ENCODE peak calls at places on chromosomes 5 and 9, in four cellular contexts. One of them, this sample, is unnamed.

GRCh38 chr5:2562036-2562435 is 189.4 kb downstream of the IRX2 start:
- DNase-seq in kidney epithelial cell: no peak
- DNase-seq in OCI-LY7: no peak
- DNase-seq in body of pancreas: no peak
- DNase-seq in this sample: no peak

GRCh38 chr5:5149154-5149553 is 9.0 kb downstream of the ADAMTS16 start:
- DNase-seq in OCI-LY7: no peak
- DNase-seq in kidney epithelial cell: no peak
- DNase-seq in body of pancreas: no peak
- DNase-seq in this sample: no peak

GRCh38 chr9:3541206-3541605 is 15.4 kb upstream of the RFX3 start:
- DNase-seq in kidney epithelial cell: no peak
- DNase-seq in OCI-LY7: no peak
- DNase-seq in body of pancreas: no peak
- DNase-seq in this sample: no peak

GRCh38 chr9:112890106-112891081 is at the start of gene SLC46A2:
- DNase-seq in kidney epithelial cell: no peak
- DNase-seq in OCI-LY7: no peak
- DNase-seq in body of pancreas: peak
- DNase-seq in this sample: no peak

GRCh38 chr5:41843456-41844112 is 26.6 kb downstream of the OXCT1 start:
- DNase-seq in OCI-LY7: peak
- DNase-seq in body of pancreas: peak
- DNase-seq in kidney epithelial cell: peak
- DNase-seq in this sample: peak

GRCh38 chr9:16367605-16368424 is 502.7 kb downstream of the BNC2 start:
- DNase-seq in body of pancreas: no peak
- DNase-seq in kidney epithelial cell: peak
- DNase-seq in OCI-LY7: no peak
- DNase-seq in this sample: no peak

GRCh38 chr5:53303105-53303504 is 177.3 kb upstream of the FST start:
- DNase-seq in OCI-LY7: no peak
- DNase-seq in kidney epithelial cell: peak
- DNase-seq in body of pancreas: no peak
- DNase-seq in this sample: no peak

GRCh38 chr5:179160584-179160983 is 100.4 kb downstream of the ZNF354C start:
- DNase-seq in body of pancreas: no peak
- DNase-seq in OCI-LY7: no peak
- DNase-seq in kidney epithelial cell: no peak
- DNase-seq in this sample: no peak

GRCh38 chr9:121619566-121619965 is 31.9 kb upstream of the DAB2IP start:
- DNase-seq in OCI-LY7: no peak
- DNase-seq in kidney epithelial cell: no peak
- DNase-seq in body of pancreas: no peak
- DNase-seq in this sample: no peak

GRCh38 chr5:83711982-83712601 is 8.6 kb downstream of the HAPLN1 start:
- DNase-seq in body of pancreas: peak
- DNase-seq in kidney epithelial cell: no peak
- DNase-seq in OCI-LY7: peak
- DNase-seq in this sample: peak

GRCh38 chr5:149924481-149924880 is 20.1 kb downstream of the PDE6A start:
- DNase-seq in OCI-LY7: no peak
- DNase-seq in body of pancreas: no peak
- DNase-seq in kidney epithelial cell: no peak
- DNase-seq in this sample: no peak

GRCh38 chr5:169286572-169287325 is 14.2 kb downstream of the SLIT3 start:
- DNase-seq in body of pancreas: no peak
- DNase-seq in kidney epithelial cell: no peak
- DNase-seq in OCI-LY7: no peak
- DNase-seq in this sample: no peak

GRCh38 chr5:149771216-149771973 is 41.3 kb downstream of the PPARGC1B start:
- DNase-seq in body of pancreas: no peak
- DNase-seq in OCI-LY7: no peak
- DNase-seq in kidney epithelial cell: no peak
- DNase-seq in this sample: no peak

GRCh38 chr5:145244788-145245187 is 590.4 kb downstream of the PRELID2 start:
- DNase-seq in kidney epithelial cell: no peak
- DNase-seq in body of pancreas: no peak
- DNase-seq in OCI-LY7: no peak
- DNase-seq in this sample: no peak

GRCh38 chr9:134602547-134603362 is 38.8 kb upstream of the COL5A1 start:
- DNase-seq in kidney epithelial cell: peak
- DNase-seq in body of pancreas: peak
- DNase-seq in OCI-LY7: no peak
- DNase-seq in this sample: no peak

GRCh38 chr5:81837667-81838306 is 86.9 kb upstream of the SSBP2 start:
- DNase-seq in kidney epithelial cell: no peak
- DNase-seq in OCI-LY7: no peak
- DNase-seq in body of pancreas: no peak
- DNase-seq in this sample: no peak

GRCh38 chr9:99368341-99369326 is 146.6 kb downstream of the SEC61B start:
- DNase-seq in kidney epithelial cell: no peak
- DNase-seq in OCI-LY7: no peak
- DNase-seq in body of pancreas: peak
- DNase-seq in this sample: peak

GRCh38 chr5:129917224-129917623 is 13.0 kb downstream of the CHSY3 start:
- DNase-seq in OCI-LY7: no peak
- DNase-seq in body of pancreas: no peak
- DNase-seq in kidney epithelial cell: no peak
- DNase-seq in this sample: no peak

GRCh38 chr5:39423331-39423751 is 1.4 kb downstream of the DAB2 start:
- DNase-seq in body of pancreas: no peak
- DNase-seq in OCI-LY7: no peak
- DNase-seq in kidney epithelial cell: no peak
- DNase-seq in this sample: no peak
- TF ChIP-seq CTCF in body of pancreas: no peak
- TF ChIP-seq CTCF in OCI-LY7: no peak
- TF ChIP-seq CTCF in kidney epithelial cell: no peak
- TF ChIP-seq CTCF in this sample: no peak

GRCh38 chr9:4986783-4987182 is 1.7 kb downstream of the JAK2 start:
- DNase-seq in kidney epithelial cell: no peak
- DNase-seq in OCI-LY7: peak
- DNase-seq in body of pancreas: no peak
- DNase-seq in this sample: no peak
- H3K4me3 ChIP-seq in kidney epithelial cell: no peak
- H3K4me3 ChIP-seq in OCI-LY7: peak
- H3K4me3 ChIP-seq in body of pancreas: no peak
- H3K4me3 ChIP-seq in this sample: peak

DNA sequence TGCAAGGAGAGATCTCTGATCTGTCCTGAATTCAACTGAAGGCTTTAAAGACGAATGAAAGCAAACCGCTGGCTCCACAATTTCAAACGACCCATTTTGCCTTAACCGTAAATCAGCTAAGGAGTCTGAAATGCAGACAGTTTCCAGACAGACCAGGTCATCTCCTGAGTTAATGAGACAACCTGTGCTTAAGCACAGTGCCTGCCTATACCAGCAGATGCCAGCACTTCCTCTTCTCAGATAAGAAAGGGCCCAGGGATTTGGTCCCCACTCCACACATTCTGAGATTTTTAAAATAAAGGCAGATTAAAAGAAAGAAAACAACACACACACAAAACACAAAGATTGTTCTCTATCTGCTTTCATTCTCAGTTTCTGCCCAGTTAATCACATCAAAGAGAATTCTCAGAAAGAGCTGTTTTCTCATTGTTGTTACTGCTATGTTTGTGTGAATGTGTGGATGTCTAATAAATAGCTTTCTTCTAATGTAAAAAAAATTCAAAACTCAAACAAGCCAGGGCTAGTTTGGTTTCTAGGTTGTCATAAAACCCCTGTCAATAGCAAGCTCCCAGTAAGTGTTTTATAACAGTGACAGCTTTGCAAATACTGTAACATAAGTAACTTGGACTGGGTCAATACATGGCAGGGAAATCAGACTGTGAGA is 157.7 kb upstream of the SLC24A2 start:
- DNase-seq in OCI-LY7: peak
- DNase-seq in kidney epithelial cell: no peak
- DNase-seq in body of pancreas: no peak
- DNase-seq in this sample: peak
- TF ChIP-seq CTCF in OCI-LY7: peak
- TF ChIP-seq CTCF in kidney epithelial cell: peak
- TF ChIP-seq CTCF in body of pancreas: peak
- TF ChIP-seq CTCF in this sample: peak

GRCh38 chr5:77971965-77972544 is 195.9 kb upstream of the TBCA start:
- DNase-seq in kidney epithelial cell: no peak
- DNase-seq in OCI-LY7: no peak
- DNase-seq in body of pancreas: no peak
- DNase-seq in this sample: no peak

GRCh38 chr5:77974576-77974975 is 198.4 kb upstream of the TBCA start:
- DNase-seq in kidney epithelial cell: no peak
- DNase-seq in OCI-LY7: no peak
- DNase-seq in body of pancreas: no peak
- DNase-seq in this sample: no peak

GRCh38 chr5:77973253-77973609 is 197.1 kb upstream of the TBCA start:
- DNase-seq in body of pancreas: no peak
- DNase-seq in kidney epithelial cell: no peak
- DNase-seq in OCI-LY7: no peak
- DNase-seq in this sample: no peak

GRCh38 chr5:77970891-77971290 is 194.8 kb upstream of the TBCA start:
- DNase-seq in kidney epithelial cell: no peak
- DNase-seq in body of pancreas: no peak
- DNase-seq in OCI-LY7: no peak
- DNase-seq in this sample: no peak

DNA sequence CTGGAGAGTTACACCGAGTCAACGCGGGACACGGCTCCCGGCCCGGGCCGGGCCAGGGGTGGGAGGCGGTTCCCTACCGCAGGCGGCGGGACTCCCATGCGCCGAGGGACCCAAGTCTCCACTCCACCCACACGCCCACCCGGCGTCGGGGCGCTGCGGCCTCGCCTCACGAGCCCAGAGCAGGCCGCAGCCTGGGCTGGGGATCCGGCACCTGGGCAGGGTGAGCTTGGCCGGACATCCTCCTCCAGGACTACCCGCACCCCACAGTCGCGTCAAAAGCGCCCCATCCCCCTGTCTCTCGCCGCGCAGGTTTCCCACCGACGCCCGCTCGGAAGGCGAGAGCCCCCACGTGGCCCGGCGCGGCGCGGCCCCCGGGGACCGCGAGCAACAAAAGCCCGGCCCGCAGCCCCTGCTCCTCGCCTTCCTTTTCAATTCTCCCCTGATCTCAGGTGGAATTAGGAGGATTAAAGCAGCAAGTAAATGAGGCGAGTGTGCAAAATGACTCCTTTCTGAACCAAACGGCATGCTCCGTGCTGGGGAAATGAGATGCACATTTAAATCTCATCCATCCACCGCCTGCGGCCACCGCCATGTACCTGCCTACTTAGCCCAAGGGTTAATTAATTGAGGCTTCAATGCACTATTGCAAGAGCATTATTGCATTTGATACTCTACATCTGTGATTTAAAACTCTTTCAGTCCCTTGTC is 196.6 kb upstream of the TBCA start:
- DNase-seq in kidney epithelial cell: no peak
- DNase-seq in OCI-LY7: no peak
- DNase-seq in body of pancreas: no peak
- DNase-seq in this sample: peak
- H3K4me3 ChIP-seq in kidney epithelial cell: peak
- H3K4me3 ChIP-seq in OCI-LY7: no peak
- H3K4me3 ChIP-seq in body of pancreas: no peak
- H3K4me3 ChIP-seq in this sample: peak

GRCh38 chr5:78008356-78008967 is 232.3 kb upstream of the TBCA start:
- DNase-seq in body of pancreas: peak
- DNase-seq in kidney epithelial cell: peak
- DNase-seq in OCI-LY7: peak
- DNase-seq in this sample: peak
- TF ChIP-seq CTCF in body of pancreas: peak
- TF ChIP-seq CTCF in kidney epithelial cell: peak
- TF ChIP-seq CTCF in OCI-LY7: peak
- TF ChIP-seq CTCF in this sample: peak

GRCh38 chr9:136363606-136364368 is at the start of gene DNLZ:
- DNase-seq in body of pancreas: peak
- DNase-seq in OCI-LY7: peak
- DNase-seq in kidney epithelial cell: no peak
- DNase-seq in this sample: peak
- H3K4me3 ChIP-seq in body of pancreas: peak
- H3K4me3 ChIP-seq in OCI-LY7: peak
- H3K4me3 ChIP-seq in kidney epithelial cell: peak
- H3K4me3 ChIP-seq in this sample: peak

GRCh38 chr5:59682542-59682941 is 211.0 kb downstream of the PDE4D start:
- DNase-seq in OCI-LY7: no peak
- DNase-seq in kidney epithelial cell: no peak
- DNase-seq in body of pancreas: no peak
- DNase-seq in this sample: no peak

GRCh38 chr5:59684388-59685003 is 209.0 kb downstream of the PDE4D start:
- DNase-seq in body of pancreas: no peak
- DNase-seq in OCI-LY7: no peak
- DNase-seq in kidney epithelial cell: no peak
- DNase-seq in this sample: no peak

GRCh38 chr5:59685131-59685530 is 208.4 kb downstream of the PDE4D start:
- DNase-seq in OCI-LY7: no peak
- DNase-seq in body of pancreas: no peak
- DNase-seq in kidney epithelial cell: no peak
- DNase-seq in this sample: no peak

GRCh38 chr5:59683311-59683710 is 210.2 kb downstream of the PDE4D start:
- DNase-seq in OCI-LY7: no peak
- DNase-seq in body of pancreas: no peak
- DNase-seq in kidney epithelial cell: no peak
- DNase-seq in this sample: no peak

DNA sequence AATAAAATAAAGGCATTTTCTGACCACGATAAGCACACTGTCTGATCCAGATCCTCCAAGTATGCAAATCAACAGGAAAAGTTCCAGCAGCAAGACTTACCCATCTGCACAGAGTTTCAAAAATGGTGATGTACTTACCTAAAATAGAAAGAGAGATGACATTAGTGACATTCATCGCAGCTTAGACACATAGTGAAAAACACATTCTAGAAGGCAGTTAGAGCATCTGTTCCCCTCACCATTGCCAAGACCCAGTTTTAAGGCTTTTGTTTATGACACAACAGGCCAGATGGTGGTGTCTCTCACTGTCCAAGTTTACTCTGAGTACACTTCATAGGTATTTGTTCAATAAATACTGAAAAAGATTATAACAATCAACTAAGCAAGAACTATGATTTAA is 207.7 kb downstream of the PDE4D start:
- DNase-seq in OCI-LY7: peak
- DNase-seq in body of pancreas: no peak
- DNase-seq in kidney epithelial cell: no peak
- DNase-seq in this sample: peak
- TF ChIP-seq CTCF in OCI-LY7: no peak
- TF ChIP-seq CTCF in body of pancreas: no peak
- TF ChIP-seq CTCF in kidney epithelial cell: no peak
- TF ChIP-seq CTCF in this sample: no peak

GRCh38 chr9:18437315-18438200 is 36.4 kb upstream of the ADAMTSL1 start:
- DNase-seq in kidney epithelial cell: no peak
- DNase-seq in OCI-LY7: no peak
- DNase-seq in body of pancreas: peak
- DNase-seq in this sample: no peak
- H3K4me3 ChIP-seq in kidney epithelial cell: no peak
- H3K4me3 ChIP-seq in OCI-LY7: no peak
- H3K4me3 ChIP-seq in body of pancreas: no peak
- H3K4me3 ChIP-seq in this sample: no peak